ENCODE peak calls at places on chromosomes 2 and 18, in six cellular contexts. F, K, W, D, S and L are unnamed samples.

GRCh38 chr2:85393836-85394235 is 16.3 kb downstream of the CAPG start:
- DNase-seq in F (no peak), D (no peak), S (peak; percentile 43), W (no peak), K (no peak), L (no peak)

GRCh38 chr2:43810427-43810826 is 28.2 kb downstream of the ABCG5 start:
- DNase-seq in K (no peak), S (no peak), D (no peak), F (no peak), W (no peak), L (no peak)

GRCh38 chr2:223041527-223042109 is 10.4 kb upstream of the KCNE4 start:
- DNase-seq in D (no peak), W (no peak), S (peak; percentile 95), K (no peak), F (peak; percentile 99), L (peak; percentile 96)

GRCh38 chr18:46332956-46333355 is 228.8 kb downstream of the HAUS1 start:
- DNase-seq in F (no peak), S (no peak), D (peak; percentile 31), W (no peak), K (no peak), L (no peak)

GRCh38 chr2:238123991-238124470 is 14.4 kb upstream of the KLHL30 start:
- DNase-seq in K (no peak), F (no peak), W (no peak), S (no peak), D (no peak), L (no peak)

GRCh38 chr2:47307066-47307465 is 95.9 kb upstream of the MSH2 start:
- DNase-seq in F (no peak), S (peak; percentile 33), W (no peak), D (no peak), K (no peak), L (no peak)

GRCh38 chr2:72012886-72013574 is 134.6 kb downstream of the CYP26B1 start:
- DNase-seq in D (no peak), F (no peak), W (no peak), S (no peak), K (no peak), L (no peak)

GRCh38 chr2:37858197-37858711 is 66.8 kb upstream of the RMDN2 start:
- DNase-seq in D (no peak), W (no peak), S (peak; percentile 78), F (no peak), K (no peak), L (no peak)

GRCh38 chr2:18455256-18455862 is 105.1 kb downstream of the RDH14 start:
- DNase-seq in F (peak; percentile 91), D (no peak), W (no peak), S (peak; percentile 54), K (no peak), L (no peak)

GRCh38 chr18:9848170-9848854 is 37.5 kb upstream of the TXNDC2 start:
- DNase-seq in F (no peak), K (no peak), S (no peak), W (no peak), D (no peak), L (no peak)

GRCh38 chr18:67508146-67508545 is 8.4 kb downstream of the DSEL start:
- DNase-seq in S (no peak), F (no peak), K (no peak), D (no peak), W (no peak), L (no peak)

GRCh38 chr2:110837421-110838409 is 105.3 kb downstream of the ACOXL start:
- DNase-seq in W (no peak), F (no peak), D (no peak), S (no peak), K (no peak), L (no peak)

GRCh38 chr18:45837283-45838070 is 12.0 kb downstream of the SIGLEC15 start:
- DNase-seq in D (peak; percentile 67), W (peak; percentile 62), S (no peak), F (peak; percentile 5), K (no peak), L (no peak)

GRCh38 chr2:101302016-101302415 is 6.5 kb downstream of the RNF149 start:
- DNase-seq in S (no peak), K (no peak), F (no peak), D (no peak), W (no peak), L (no peak)

GRCh38 chr2:10538224-10538894 is 90.2 kb upstream of the ODC1 start:
- DNase-seq in F (peak; percentile 22), S (peak; percentile 57), W (no peak), K (no peak), D (no peak), L (no peak)

GRCh38 chr2:231391981-231392380 is 3.5 kb upstream of the B3GNT7 start:
- DNase-seq in F (no peak), S (no peak), D (no peak), K (no peak), W (no peak), L (no peak)

GRCh38 chr2:148554459-148555247 is 89.9 kb upstream of the EPC2 start:
- DNase-seq in D (no peak), S (peak; percentile 20), W (no peak), F (no peak), K (no peak), L (no peak)

GRCh38 chr18:35688757-35689156 is 107.2 kb downstream of the GALNT1 start:
- DNase-seq in D (no peak), S (no peak), F (no peak), K (peak; percentile 25), W (no peak), L (peak; percentile 26)

GRCh38 chr2:210099940-210100339 is 71.3 kb downstream of the KANSL1L start:
- DNase-seq in K (no peak), W (no peak), S (no peak), F (no peak), D (no peak), L (no peak)

GRCh38 chr2:86160156-86160952 is 34.9 kb downstream of the IMMT start:
- DNase-seq in F (no peak), W (no peak), S (no peak), K (no peak), D (no peak), L (no peak)

GRCh38 chr18:35244671-35245070 is 3.8 kb downstream of the ZNF397 start:
- DNase-seq in S (no peak), W (no peak), F (no peak), K (no peak), D (no peak), L (no peak)

GRCh38 chr2:105934467-105934866 is 189.8 kb downstream of the NCK2 start:
- DNase-seq in S (no peak), K (no peak), D (peak; percentile 70), W (peak; percentile 65), F (no peak), L (peak; percentile 82)